ENCODE peak calls at places on chromosomes 7 and 10, in four cellular contexts. N is naive thymus-derived CD4-positive, alpha-beta T cell; K is HAP-1; J is neural progenitor cell. Y is an unnamed sample.
A peak's percentile ranks its signal among the peaks of the same experiment; 100 is the strongest.

GRCh38 chr7:37916673-37917660 is at the start of gene SFRP4:
- DNase-seq in J (peak; percentile 79), K (peak; percentile 56), N (no peak), Y (no peak)

GRCh38 chr7:5701085-5701914 is 80.2 kb downstream of the RNF216 start:
- DNase-seq in K (no peak), N (peak; percentile 83), J (no peak), Y (no peak)

GRCh38 chr10:96044686-96045085 is 1.3 kb downstream of the CCNJ start:
- DNase-seq in J (peak; percentile 31), N (no peak), K (peak; percentile 4), Y (no peak)

GRCh38 chr10:122301055-122301810 is 30.1 kb downstream of the BTBD16 start:
- DNase-seq in N (no peak), K (no peak), J (no peak), Y (peak; percentile 92)

GRCh38 chr10:110408203-110408871 is 89.4 kb upstream of the DUSP5 start:
- DNase-seq in N (no peak), K (no peak), J (no peak), Y (no peak)

GRCh38 chr7:87213252-87213651 is 6.3 kb downstream of the TMEM243 start:
- DNase-seq in J (no peak), N (no peak), K (no peak), Y (no peak)

GRCh38 chr7:157405501-157405900 is 68.7 kb downstream of the DNAJB6 start:
- DNase-seq in J (no peak), N (no peak), K (no peak), Y (no peak)

GRCh38 chr10:48446785-48447184 is 140.3 kb downstream of the MAPK8 start:
- DNase-seq in N (no peak), K (no peak), J (no peak), Y (no peak)

GRCh38 chr10:102677736-102678354 is 33.6 kb downstream of the TRIM8 start:
- DNase-seq in K (no peak), N (no peak), J (no peak), Y (no peak)

GRCh38 chr7:25308246-25308645 is 80.0 kb upstream of the NPVF start:
- DNase-seq in J (no peak), K (no peak), N (no peak), Y (no peak)

GRCh38 chr10:92969151-92969550 is 91.4 kb upstream of the CYP26C1 start:
- DNase-seq in K (no peak), N (no peak), J (no peak), Y (no peak)

GRCh38 chr7:92028226-92028625 is 87.6 kb downstream of the AKAP9 start:
- DNase-seq in K (no peak), N (no peak), J (no peak), Y (no peak)

GRCh38 chr10:6200588-6201510 is 1.9 kb upstream of the PFKFB3 start:
- DNase-seq in N (peak; percentile 37), J (peak; percentile 68), K (no peak), Y (no peak)

GRCh38 chr7:156156734-156157408 is 344.6 kb upstream of the SHH start:
- DNase-seq in N (no peak), J (peak; percentile 76), K (no peak), Y (no peak)

GRCh38 chr7:76318488-76319353 is 16.2 kb downstream of the HSPB1 start:
- DNase-seq in J (peak; percentile 78), N (peak; percentile 57), K (peak; percentile 82), Y (peak; percentile 95)

GRCh38 chr10:98427011-98427515 is 12.1 kb upstream of the PYROXD2 start:
- DNase-seq in K (no peak), N (no peak), J (no peak), Y (no peak)

GRCh38 chr10:79491171-79491835 is 21.0 kb upstream of the EIF5AL1 start:
- DNase-seq in N (no peak), J (no peak), K (no peak), Y (no peak)

GRCh38 chr10:15504101-15504840 is 133.2 kb upstream of the FAM171A1 start:
- DNase-seq in K (no peak), N (no peak), J (no peak), Y (no peak)

GRCh38 chr7:96319444-96319843 is 2.5 kb downstream of the SLC25A13 start:
- DNase-seq in N (no peak), K (no peak), J (no peak), Y (no peak)

GRCh38 chr10:3853016-3853415 is 68.0 kb upstream of the KLF6 start:
- DNase-seq in N (no peak), K (no peak), J (no peak), Y (no peak)
- H3K36me3 ChIP-seq in N (no peaks in the 10 kb centered on the region), K (no peaks in the 10 kb centered on the region), J (no peaks in the 10 kb centered on the region), Y (no peaks in the 10 kb centered on the region)

GRCh38 chr10:7335977-7336376 is 74.9 kb downstream of the SFMBT2 start:
- DNase-seq in K (no peak), N (no peak), J (no peak), Y (no peak)
- H3K36me3 ChIP-seq in K (peaks cover 10% of the 10 kb centered on the region), N (peaks cover 4% of the 10 kb centered on the region), J (no peaks in the 10 kb centered on the region), Y (no peaks in the 10 kb centered on the region)

DNA sequence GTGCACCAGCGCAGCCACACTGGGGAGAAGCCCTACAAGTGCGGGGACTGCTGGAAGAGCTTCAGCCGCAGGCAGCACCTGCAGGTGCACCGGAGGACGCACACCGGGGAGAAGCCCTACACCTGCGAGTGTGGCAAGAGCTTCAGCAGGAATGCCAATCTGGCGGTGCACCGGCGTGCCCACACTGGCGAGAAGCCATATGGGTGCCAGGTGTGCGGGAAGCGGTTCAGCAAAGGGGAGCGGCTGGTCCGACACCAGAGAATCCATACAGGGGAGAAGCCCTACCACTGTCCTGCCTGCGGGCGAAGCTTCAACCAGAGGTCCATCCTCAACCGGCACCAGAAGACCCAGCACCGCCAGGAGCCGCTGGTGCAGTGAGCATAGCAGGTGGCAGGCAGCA is 12.9 kb downstream of the ZSCAN25 start:
- DNase-seq in N (no peak), J (no peak), K (no peak), Y (no peak)
- H3K36me3 ChIP-seq in N (peaks cover 88% of the 10 kb centered on the region), J (peaks cover 12% of the 10 kb centered on the region), K (peaks cover 58% of the 10 kb centered on the region), Y (peaks cover 100% of the 10 kb centered on the region)

GRCh38 chr10:101035916-101036702 is 5.1 kb downstream of the SFXN3 start:
- DNase-seq in J (no peak), K (no peak), N (no peak), Y (no peak)
- H3K36me3 ChIP-seq in J (no peaks in the 10 kb centered on the region), K (no peaks in the 10 kb centered on the region), N (peaks cover 55% of the 10 kb centered on the region), Y (peaks cover 57% of the 10 kb centered on the region)

GRCh38 chr7:84042110-84042539 is 152.5 kb downstream of the SEMA3A start:
- DNase-seq in N (no peak), J (peak; percentile 24), K (no peak), Y (no peak)

GRCh38 chr7:84039432-84039831 is 155.2 kb downstream of the SEMA3A start:
- DNase-seq in K (no peak), J (no peak), N (no peak), Y (no peak)

GRCh38 chr7:84043661-84044191 is 150.9 kb downstream of the SEMA3A start:
- DNase-seq in K (no peak), J (no peak), N (no peak), Y (no peak)

GRCh38 chr7:84040365-84040764 is 154.2 kb downstream of the SEMA3A start:
- DNase-seq in K (no peak), N (no peak), J (peak; percentile 91), Y (no peak)

DNA sequence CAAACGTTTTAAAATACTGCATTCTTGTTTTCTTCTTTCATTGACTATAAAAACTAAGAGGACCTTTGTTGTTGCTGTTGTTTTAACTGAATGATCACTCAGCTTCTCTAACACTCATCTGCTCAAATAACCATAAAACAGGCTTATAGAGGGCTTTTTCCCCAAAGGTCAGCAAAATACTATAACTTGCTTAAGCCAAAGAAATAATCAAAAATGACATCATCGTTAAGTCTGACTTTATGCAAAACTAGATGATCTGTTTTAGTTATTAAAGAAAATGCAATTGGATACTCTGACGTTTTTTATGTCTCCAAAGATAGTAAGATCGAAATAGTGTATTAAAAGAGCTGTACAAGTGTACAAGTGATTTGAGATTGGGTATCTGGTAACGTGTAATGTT is 152.9 kb downstream of the SEMA3A start:
- DNase-seq in J (no peak), N (no peak), K (no peak), Y (no peak)
- H3K36me3 ChIP-seq in J (no peaks in the 10 kb centered on the region), N (no peaks in the 10 kb centered on the region), K (no peaks in the 10 kb centered on the region), Y (no peaks in the 10 kb centered on the region)

DNA sequence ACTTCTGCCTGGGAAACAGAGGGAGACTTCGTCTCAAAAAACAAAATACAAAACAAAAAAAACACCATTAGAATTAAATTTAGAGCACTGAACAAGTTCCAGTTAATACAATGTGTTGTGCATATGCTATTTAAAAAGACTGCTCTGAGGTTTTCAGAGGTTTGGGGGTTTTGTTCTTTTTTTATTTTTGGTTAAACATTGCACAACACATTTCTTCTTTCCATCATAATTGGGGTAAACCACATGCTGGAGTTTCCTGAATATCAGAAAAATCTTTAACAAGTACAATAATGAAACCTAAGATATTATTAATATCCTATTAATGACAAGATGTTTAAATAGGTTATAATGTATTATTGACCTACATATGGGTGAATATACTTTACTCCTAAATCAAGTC is 26.3 kb downstream of the IGF2BP3 start:
- DNase-seq in N (no peak), K (no peak), J (no peak), Y (no peak)
- H3K36me3 ChIP-seq in N (no peaks in the 10 kb centered on the region), K (peaks cover 6% of the 10 kb centered on the region), J (no peaks in the 10 kb centered on the region), Y (no peaks in the 10 kb centered on the region)

GRCh38 chr10:68367121-68367520 is 34.4 kb upstream of the PBLD start:
- DNase-seq in N (no peak), J (no peak), K (no peak), Y (no peak)

GRCh38 chr10:68364101-68364886 is 31.6 kb upstream of the PBLD start:
- DNase-seq in K (no peak), N (no peak), J (no peak), Y (no peak)

GRCh38 chr10:68366600-68366999 is 33.9 kb upstream of the PBLD start:
- DNase-seq in J (no peak), N (no peak), K (no peak), Y (no peak)

GRCh38 chr10:68362590-68362989 is 29.9 kb upstream of the PBLD start:
- DNase-seq in N (no peak), K (no peak), J (no peak), Y (no peak)

GRCh38 chr10:68365611-68366010 is 32.9 kb upstream of the PBLD start:
- DNase-seq in J (no peak), K (no peak), N (no peak), Y (no peak)
- H3K36me3 ChIP-seq in J (peaks cover 14% of the 10 kb centered on the region), K (peaks cover 14% of the 10 kb centered on the region), N (peaks cover 21% of the 10 kb centered on the region), Y (peaks cover 23% of the 10 kb centered on the region)